ENCODE peak calls at places on chromosomes 7 and 10, in nine cellular contexts. I is mesendoderm, R is brain microvascular endothelial cell, V is NCI-H1417, E is AG04450, T is heart right ventricle, A is anterior cingulate cortex, K is HEK293T, Z is endodermal cell. W is an unnamed sample.

GRCh38 chr10:119393019-119393418 is 149.5 kb downstream of the RGS10 start:
- DNase-seq in T (no peak), Z (peak), K (no peak), E (no peak), I (peak), A (no peak), R (no peak), V (peak), W (no peak)

GRCh38 chr7:183907-184767 is 8.2 kb upstream of the FAM20C start:
- DNase-seq in R (no peak), Z (no peak), E (no peak), T (no peak), A (no peak), I (no peak), V (no peak), K (no peak), W (no peak)

GRCh38 chr7:142795339-142795863 is 24.6 kb downstream of the PRSS2 start:
- DNase-seq in Z (peak), R (no peak), E (no peak), T (no peak), A (no peak), I (peak), V (peak), K (no peak), W (no peak)

GRCh38 chr7:131328387-131329175 is 905 bp downstream of the MKLN1 start:
- DNase-seq in T (no peak), I (peak), A (no peak), R (peak), Z (no peak), E (no peak), K (no peak), V (peak), W (peak)

GRCh38 chr7:467393-467828 is 52.2 kb downstream of the PDGFA start:
- DNase-seq in T (no peak), V (no peak), K (no peak), I (no peak), Z (no peak), A (no peak), E (no peak), R (no peak), W (no peak)

GRCh38 chr7:152313879-152314604 is 121.8 kb downstream of the KMT2C start:
- DNase-seq in Z (no peak), I (no peak), T (no peak), E (peak), V (peak), A (no peak), R (peak), K (peak), W (peak)

GRCh38 chr10:6117711-6118110 is 28.9 kb downstream of the RBM17 start:
- DNase-seq in E (no peak), Z (no peak), R (no peak), I (no peak), A (no peak), T (no peak), K (no peak), V (no peak), W (no peak)

GRCh38 chr7:47573758-47574472 is 8.0 kb downstream of the TNS3 start:
- DNase-seq in R (no peak), I (no peak), V (peak), T (no peak), E (no peak), Z (no peak), K (no peak), A (no peak), W (peak)

GRCh38 chr7:111678281-111678680 is 116.0 kb upstream of the IMMP2L start:
- DNase-seq in V (no peak), K (no peak), Z (no peak), A (no peak), E (no peak), I (no peak), R (peak), T (no peak), W (no peak)

GRCh38 chr7:28183627-28184026 is 3.0 kb upstream of the JAZF1 start:
- DNase-seq in Z (no peak), E (peak), K (no peak), R (no peak), I (no peak), T (no peak), A (no peak), V (no peak), W (no peak)

GRCh38 chr7:100676501-100677306 is 3.2 kb downstream of the GNB2 start:
- DNase-seq in A (no peak), T (no peak), Z (no peak), E (no peak), R (no peak), V (no peak), K (no peak), I (no peak), W (no peak)

GRCh38 chr10:17025444-17026295 is 103.9 kb downstream of the CUBN start:
- DNase-seq in K (no peak), R (peak), T (no peak), Z (peak), A (peak), E (peak), V (no peak), I (peak), W (no peak)

GRCh38 chr7:151863386-151864079 is 13.4 kb downstream of the PRKAG2 start:
- DNase-seq in R (no peak), V (peak), I (peak), K (no peak), A (no peak), T (no peak), Z (peak), E (no peak), W (peak)

GRCh38 chr7:17968791-17969715 is 28.8 kb upstream of the SNX13 start:
- DNase-seq in R (no peak), E (no peak), T (no peak), K (no peak), A (no peak), I (no peak), V (no peak), Z (no peak), W (no peak)

GRCh38 chr10:129888784-129889616 is 75.1 kb downstream of the EBF3 start:
- DNase-seq in R (peak), T (peak), Z (peak), E (no peak), A (no peak), I (peak), K (peak), V (no peak), W (peak)

GRCh38 chr10:51047857-51048256 is 26.4 kb upstream of the PRKG1 start:
- DNase-seq in I (no peak), R (no peak), E (no peak), A (no peak), T (no peak), V (no peak), Z (no peak), K (no peak), W (peak)

GRCh38 chr7:84002348-84002747 is 192.2 kb downstream of the SEMA3A start:
- DNase-seq in Z (no peak), K (no peak), R (no peak), V (no peak), I (peak), A (no peak), E (no peak), T (no peak), W (no peak)

GRCh38 chr7:135253851-135254815 is 20.5 kb downstream of the STRA8 start:
- DNase-seq in K (no peak), R (peak), A (peak), T (peak), E (peak), I (peak), V (no peak), Z (no peak), W (peak)

GRCh38 chr7:699260-700170 is 27.0 kb upstream of the DNAAF5 start:
- DNase-seq in I (no peak), V (no peak), A (no peak), R (no peak), E (no peak), T (no peak), Z (no peak), K (no peak), W (no peak)

GRCh38 chr7:95335093-95335492 is 10.8 kb upstream of the PON1 start:
- DNase-seq in V (no peak), E (no peak), K (no peak), T (no peak), R (peak), A (no peak), I (no peak), Z (no peak), W (peak)

GRCh38 chr7:12888727-12889126 is 201.3 kb downstream of the ARL4A start:
- DNase-seq in R (peak), T (no peak), I (peak), Z (no peak), K (no peak), V (no peak), E (peak), A (no peak), W (no peak)

W was measured in SK-MEL-5.